ENCODE peak calls at places on chromosomes 16 and 17, in seven cellular contexts. P is OCI-LY7, L is transverse colon, J is AG10803, T is fibroblast of mammary gland, N is uterus, Y is AG04450. V is an unnamed sample.

GRCh38 chr17:68343976-68344375 is 52.7 kb downstream of the ARSG start:
- DNase-seq in P (peak), Y (no peak), J (no peak), L (no peak), T (no peak), N (no peak), V (no peak)

GRCh38 chr17:78012428-78012827 is 53.9 kb downstream of the TNRC6C start:
- DNase-seq in J (no peak), L (no peak), N (no peak), P (no peak), T (no peak), Y (no peak), V (no peak)

GRCh38 chr17:41340496-41340895 is 10.1 kb downstream of the KRT33A start:
- DNase-seq in J (no peak), P (no peak), Y (no peak), T (no peak), N (no peak), L (no peak), V (no peak)

GRCh38 chr17:16491703-16492612 is at the start of gene LRRC75A:
- DNase-seq in N (peak), T (no peak), P (no peak), J (peak), Y (no peak), L (peak), V (no peak)

GRCh38 chr17:64413505-64413904 is 22.8 kb upstream of the PECAM1 start:
- DNase-seq in N (no peak), L (peak), J (no peak), T (no peak), Y (no peak), P (peak), V (no peak)

GRCh38 chr17:37148171-37148570 is 199.4 kb downstream of the AATF start:
- DNase-seq in Y (no peak), L (no peak), T (peak), J (no peak), P (no peak), N (no peak), V (peak)

GRCh38 chr17:79420318-79421243 is 190.3 kb downstream of the RBFOX3 start:
- DNase-seq in N (no peak), L (no peak), T (peak), J (peak), Y (no peak), P (no peak), V (peak)

GRCh38 chr16:9159839-9160550 is 68.6 kb downstream of the HAPSTR1 start:
- DNase-seq in P (peak), T (peak), J (peak), Y (peak), L (peak), N (no peak), V (peak)

GRCh38 chr17:54860617-54861468 is 39.8 kb upstream of the TOM1L1 start:
- DNase-seq in Y (no peak), T (no peak), N (no peak), L (no peak), P (no peak), J (no peak), V (no peak)

GRCh38 chr17:71866095-71866494 is 254.7 kb upstream of the SOX9 start:
- DNase-seq in N (no peak), L (peak), Y (no peak), T (no peak), J (no peak), P (no peak), V (no peak)

GRCh38 chr17:79746955-79747507 is 16.3 kb downstream of the ENPP7 start:
- DNase-seq in J (no peak), T (no peak), P (no peak), L (no peak), N (no peak), Y (no peak), V (peak)

GRCh38 chr17:47208744-47209488 is at the start of gene MYL4:
- DNase-seq in P (peak), Y (no peak), T (no peak), L (no peak), N (no peak), J (peak), V (no peak)

GRCh38 chr16:3780570-3780969 is 63.2 kb upstream of the TRAP1 start:
- DNase-seq in T (peak), Y (no peak), P (peak), L (no peak), N (no peak), J (peak), V (no peak)
- TF ChIP-seq CTCF in T (no peak), Y (no peak), P (peak), L (no peak), N (no peak), J (no peak), V (no peak)

GRCh38 chr16:67429053-67429798 is 1.7 kb upstream of the HSD11B2 start:
- DNase-seq in L (peak), Y (no peak), T (no peak), J (no peak), N (no peak), P (no peak), V (no peak)

GRCh38 chr16:67430504-67431076 is 331 bp upstream of the HSD11B2 start:
- DNase-seq in J (no peak), P (peak), N (no peak), Y (no peak), T (no peak), L (peak), V (no peak)

GRCh38 chr16:67428146-67428731 is 2.7 kb upstream of the HSD11B2 start:
- DNase-seq in P (peak), N (peak), T (peak), Y (no peak), J (peak), L (peak), V (peak)

GRCh38 chr16:67431077-67431804 is at the start of gene HSD11B2:
- DNase-seq in P (no peak), Y (no peak), N (peak), T (no peak), J (peak), L (no peak), V (peak)

GRCh38 chr16:67429799-67430503 is 970 bp upstream of the HSD11B2 start:
- DNase-seq in T (no peak), P (no peak), Y (no peak), J (no peak), L (no peak), N (no peak), V (no peak)
- H3K4me3 ChIP-seq in T (no peak), P (no peak), Y (peak), J (no peak), L (peak), N (peak), V (no peak)

GRCh38 chr17:45270828-45271418 is 9.0 kb upstream of the SPATA32 start:
- DNase-seq in Y (no peak), N (no peak), J (no peak), L (no peak), T (no peak), P (peak), V (no peak)
- TF ChIP-seq CTCF in Y (peak), N (no peak), J (peak), L (peak), T (peak), P (peak), V (peak)

GRCh38 chr17:81735181-81736102 is 23.4 kb downstream of the SLC25A10 start:
- DNase-seq in J (peak), Y (no peak), N (no peak), P (no peak), L (peak), T (peak), V (peak)
- H3K4me3 ChIP-seq in J (no peak), Y (no peak), N (no peak), P (no peak), L (no peak), T (no peak), V (no peak)

DNA sequence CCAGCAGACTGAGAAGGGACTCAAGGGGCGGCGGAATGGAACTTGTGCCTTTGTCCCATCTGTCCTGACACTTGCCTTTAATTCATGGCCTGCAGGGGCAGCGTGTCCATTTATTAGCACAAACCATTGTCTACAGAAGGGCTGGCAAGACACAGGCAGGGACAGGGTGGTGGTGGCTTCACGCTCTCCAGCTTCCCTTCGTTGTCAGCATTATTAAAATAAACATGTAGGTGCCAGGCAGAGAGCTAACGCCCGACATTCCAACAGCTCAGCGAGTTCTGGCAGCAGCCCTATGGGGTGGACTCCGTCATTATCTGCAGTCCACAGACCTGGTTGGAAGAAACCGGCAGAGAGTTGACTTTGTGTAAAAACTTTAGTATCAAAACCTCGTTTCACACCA is 16.3 kb downstream of the DNAI2 start:
- DNase-seq in P (no peak), N (no peak), L (no peak), T (no peak), J (no peak), Y (no peak), V (no peak)
- TF ChIP-seq CTCF in P (no peak), N (no peak), L (no peak), T (no peak), J (no peak), Y (no peak), V (no peak)

GRCh38 chr17:45408611-45409421 is 23.9 kb downstream of the ARHGAP27 start:
- DNase-seq in J (no peak), N (no peak), P (no peak), L (peak), T (no peak), Y (no peak), V (no peak)
- H3K4me3 ChIP-seq in J (no peak), N (no peak), P (peak), L (no peak), T (no peak), Y (no peak), V (no peak)